ENCODE peak calls at places on chromosomes 2 and 18, in four cellular contexts. L, Z, R and F are unnamed samples.
A peak's percentile ranks its signal among the peaks of the same experiment; 100 is the strongest.

GRCh38 chr2:193276069-193276468 is 1081.3 kb upstream of the TMEFF2 start:
- DNase-seq in L (no peak), R (no peak), Z (no peak), F (no peak)

GRCh38 chr2:171319164-171319810 is 114.5 kb downstream of the METTL8 start:
- DNase-seq in L (no peak), Z (no peak), R (peak; percentile 75), F (no peak)

GRCh38 chr2:234732404-234733092 is 219.3 kb upstream of the SH3BP4 start:
- DNase-seq in L (no peak), R (no peak), Z (no peak), F (no peak)

GRCh38 chr2:174830561-174830960 is 66.3 kb upstream of the CHRNA1 start:
- DNase-seq in Z (no peak), L (no peak), R (no peak), F (no peak)

GRCh38 chr2:189439342-189439741 is 1.9 kb upstream of the WDR75 start:
- DNase-seq in R (no peak), Z (no peak), L (no peak), F (no peak)

GRCh38 chr2:95025406-95026319 is at the start of gene MAL:
- DNase-seq in R (peak; percentile 11), Z (no peak), L (no peak), F (no peak)

GRCh38 chr18:2954869-2955645 is 57.9 kb downstream of the LPIN2 start:
- DNase-seq in L (no peak), R (no peak), Z (no peak), F (no peak)

GRCh38 chr2:38215993-38216392 is 140.0 kb upstream of the CYP1B1 start:
- DNase-seq in L (no peak), Z (no peak), R (peak; percentile 87), F (no peak)

GRCh38 chr2:71001592-71002570 is 7.2 kb upstream of the TEX261 start:
- DNase-seq in Z (no peak), L (no peak), R (no peak), F (no peak)

GRCh38 chr2:195636890-195637289 is 20.1 kb upstream of the SLC39A10 start:
- DNase-seq in R (peak; percentile 27), L (no peak), Z (no peak), F (no peak)

GRCh38 chr2:38596229-38596628 is 6.5 kb downstream of the HNRNPLL start:
- DNase-seq in R (no peak), Z (no peak), L (no peak), F (no peak)

GRCh38 chr18:46793565-46793964 is 36.7 kb upstream of the ST8SIA5 start:
- DNase-seq in Z (no peak), L (no peak), R (no peak), F (no peak)

GRCh38 chr2:197885587-197885986 is 81.2 kb downstream of the PLCL1 start:
- DNase-seq in R (no peak), L (no peak), Z (no peak), F (no peak)

GRCh38 chr2:10305254-10305635 is 2.5 kb downstream of the HPCAL1 start:
- DNase-seq in Z (no peak), R (no peak), L (no peak), F (no peak)

GRCh38 chr18:13437034-13437433 is 218.5 kb downstream of the LDLRAD4 start:
- DNase-seq in R (no peak), L (no peak), Z (peak; percentile 56), F (no peak)

GRCh38 chr18:11946756-11947155 is 34.6 kb upstream of the IMPA2 start:
- DNase-seq in R (peak; percentile 72), L (no peak), Z (no peak), F (no peak)

GRCh38 chr2:127770973-127771735 is 39.8 kb downstream of the WDR33 start:
- DNase-seq in R (peak; percentile 97), Z (no peak), L (no peak), F (no peak)

GRCh38 chr2:160425794-160426193 is 67.8 kb downstream of the RBMS1 start:
- DNase-seq in L (no peak), R (no peak), Z (no peak), F (no peak)

GRCh38 chr2:30361751-30362394 is 85.2 kb upstream of the LCLAT1 start:
- DNase-seq in R (no peak), L (no peak), Z (no peak), F (peak; percentile 24)

GRCh38 chr18:25592804-25593360 is 240.9 kb upstream of the ZNF521 start:
- DNase-seq in R (no peak), L (no peak), Z (no peak), F (no peak)
- TF ChIP-seq CTCF in R (no peak), L (no peak), Z (no peak), F (no peak)

GRCh38 chr2:36318547-36318946 is 37.0 kb upstream of the CRIM1 start:
- DNase-seq in R (peak; percentile 24), L (no peak), Z (no peak), F (no peak)
- TF ChIP-seq CTCF in R (peak; percentile 16), L (no peak), Z (no peak), F (no peak)

GRCh38 chr2:96143848-96144480 is 1.3 kb downstream of the DUSP2 start:
- DNase-seq in R (no peak), Z (peak; percentile 44), L (no peak), F (no peak)
- TF ChIP-seq CTCF in R (no peak), Z (no peak), L (no peak), F (peak; percentile 18)

DNA sequence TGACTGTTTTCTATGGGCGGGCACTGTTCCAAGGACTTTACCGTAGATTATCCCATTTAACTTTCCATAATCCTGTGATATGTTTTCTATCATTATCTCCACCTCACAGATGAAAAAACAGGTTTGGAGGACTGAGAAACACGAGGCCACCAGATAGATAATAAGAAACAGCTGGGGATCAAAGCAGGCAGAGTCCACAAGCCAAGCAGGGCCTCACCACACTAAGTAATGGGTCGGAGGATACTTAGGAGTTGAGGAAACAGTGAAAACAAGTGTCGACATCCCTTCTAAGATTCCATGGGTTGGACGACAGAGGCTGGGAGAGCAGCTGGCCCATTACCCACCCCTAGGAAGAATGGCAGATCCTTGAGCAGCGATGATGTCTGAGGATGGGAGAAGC is 306.2 kb upstream of the NRP2 start:
- DNase-seq in R (no peak), L (no peak), Z (no peak), F (no peak)
- TF ChIP-seq CTCF in R (no peak), L (no peak), Z (no peak), F (no peak)

GRCh38 chr2:159213296-159213695 is 73.2 kb downstream of the WDSUB1 start:
- DNase-seq in Z (no peak), L (no peak), R (no peak), F (no peak)
- TF ChIP-seq CTCF in Z (no peak), L (no peak), R (no peak), F (no peak)

GRCh38 chr2:47662547-47662946 is 120.4 kb upstream of the MSH6 start:
- DNase-seq in R (no peak), Z (no peak), L (no peak), F (no peak)

GRCh38 chr2:47660167-47660566 is 122.8 kb upstream of the MSH6 start:
- DNase-seq in R (no peak), Z (no peak), L (no peak), F (no peak)

GRCh38 chr2:47661310-47661709 is 121.6 kb upstream of the MSH6 start:
- DNase-seq in Z (no peak), L (no peak), R (no peak), F (no peak)

GRCh38 chr2:47666332-47666731 is 116.6 kb upstream of the MSH6 start:
- DNase-seq in L (no peak), R (no peak), Z (no peak), F (no peak)

DNA sequence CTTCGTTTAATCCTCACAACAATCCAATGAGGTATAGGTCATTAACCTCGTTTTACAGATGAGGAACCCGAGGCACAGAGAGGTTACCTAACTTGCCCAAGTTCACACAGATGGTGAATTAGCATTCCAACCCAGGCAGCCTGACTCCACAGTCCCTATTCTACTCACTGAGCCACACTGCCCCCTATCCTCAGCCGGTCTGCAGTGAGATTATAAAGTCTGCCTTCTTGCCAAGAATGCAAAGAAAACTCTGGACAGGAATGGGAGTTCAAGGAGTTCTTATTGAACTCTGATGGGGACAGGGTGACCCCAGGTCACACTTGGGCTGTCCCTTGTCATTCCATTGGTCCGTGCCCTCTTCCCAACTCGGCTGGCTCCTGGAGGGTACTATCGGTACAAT is 118.1 kb upstream of the MSH6 start:
- DNase-seq in L (no peak), R (peak; percentile 26), Z (no peak), F (no peak)
- TF ChIP-seq CTCF in L (no peak), R (peak; percentile 30), Z (no peak), F (no peak)

GRCh38 chr18:37525302-37525585 is 40.4 kb downstream of the CELF4 start:
- DNase-seq in Z (no peak), L (no peak), R (no peak), F (no peak)

GRCh38 chr18:37529296-37529695 is 36.3 kb downstream of the CELF4 start:
- DNase-seq in L (no peak), Z (no peak), R (no peak), F (no peak)

GRCh38 chr18:37533647-37534565 is 31.7 kb downstream of the CELF4 start:
- DNase-seq in R (no peak), L (no peak), Z (no peak), F (no peak)

GRCh38 chr18:37532917-37533316 is 32.7 kb downstream of the CELF4 start:
- DNase-seq in L (no peak), R (no peak), Z (no peak), F (no peak)

GRCh38 chr18:37529863-37530262 is 35.7 kb downstream of the CELF4 start:
- DNase-seq in Z (no peak), R (no peak), L (no peak), F (no peak)
- TF ChIP-seq CTCF in Z (no peak), R (no peak), L (no peak), F (no peak)

GRCh38 chr2:81389203-81389602 is 1084.7 kb upstream of the LRRTM1 start:
- DNase-seq in L (no peak), R (peak; percentile 2), Z (no peak), F (no peak)
- TF ChIP-seq CTCF in L (no peak), R (peak; percentile 9), Z (no peak), F (no peak)

DNA sequence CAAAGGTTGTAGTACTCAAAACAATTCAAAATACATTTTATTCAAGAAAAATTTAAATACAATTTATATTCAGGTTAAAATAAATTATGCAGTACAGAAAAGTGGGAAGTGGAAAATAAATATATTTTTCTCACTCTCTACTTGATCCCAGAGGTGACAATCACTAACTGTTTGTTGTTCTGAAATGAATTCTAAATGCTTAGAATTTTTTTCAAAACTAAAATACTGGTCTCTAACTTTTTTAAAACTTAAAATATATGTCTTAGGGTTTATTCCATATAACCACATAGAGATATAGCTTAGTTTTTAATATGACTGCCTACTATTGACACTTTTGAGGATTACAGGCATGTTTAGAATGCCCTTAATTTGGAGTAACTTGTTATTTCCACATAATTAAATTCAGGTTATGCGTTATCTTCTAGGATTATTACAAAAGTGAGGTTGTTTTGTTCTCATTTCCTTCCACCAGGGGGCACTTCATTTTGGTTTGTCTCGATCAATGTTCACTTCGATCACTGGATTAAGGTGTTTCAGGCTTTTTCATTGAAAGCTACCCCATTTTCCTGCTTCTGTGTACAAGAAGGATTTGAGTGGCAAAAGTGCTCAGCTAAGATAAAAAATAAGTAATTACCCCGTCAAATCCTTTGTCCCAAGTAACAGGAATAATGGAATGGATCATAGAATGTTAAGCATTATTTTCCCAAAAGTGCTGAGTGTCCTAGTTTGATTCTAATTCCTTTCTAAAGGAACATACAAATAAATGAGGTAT is 27.1 kb upstream of the TFPI start:
- DNase-seq in L (no peak), Z (no peak), R (peak; percentile 75), F (no peak)
- TF ChIP-seq CTCF in L (no peak), Z (peak; percentile 71), R (peak; percentile 55), F (peak; percentile 48)